ENCODE peak calls at places on chromosomes 7 and 10, in four cellular contexts. V, B, Y and D are unnamed samples.

GRCh38 chr10:12869427-12869826 is 132.1 kb downstream of the CCDC3 start:
- DNase-seq in V (no peak), B (no peak), Y (no peak), D (no peak)

GRCh38 chr10:65128277-65128676 is 1607.1 kb downstream of the REEP3 start:
- DNase-seq in V (no peak), B (no peak), Y (no peak), D (no peak)

GRCh38 chr10:4894335-4894734 is 68.3 kb downstream of the AKR1E2 start:
- DNase-seq in V (no peak), B (no peak), Y (no peak), D (no peak)

GRCh38 chr7:29377718-29378117 is 183.1 kb downstream of the CHN2 start:
- DNase-seq in V (no peak), B (no peak), Y (no peak), D (no peak)

GRCh38 chr10:117759266-117759665 is 216.7 kb downstream of the EMX2 start:
- DNase-seq in V (no peak), B (no peak), Y (no peak), D (no peak)

GRCh38 chr10:35140727-35141126 is 14.1 kb downstream of the CREM start:
- DNase-seq in V (no peak), B (no peak), Y (no peak), D (no peak)

GRCh38 chr10:119268871-119269506 is 61.6 kb downstream of the GRK5 start:
- DNase-seq in V (peak), B (no peak), Y (no peak), D (no peak)

GRCh38 chr7:128799451-128799850 is 7.7 kb downstream of the CCDC136 start:
- DNase-seq in V (no peak), B (no peak), Y (no peak), D (no peak)

GRCh38 chr10:12902135-12902572 is 99.4 kb downstream of the CCDC3 start:
- DNase-seq in V (peak), B (peak), Y (peak), D (peak)

GRCh38 chr10:46198516-46198915 is 88.3 kb upstream of the ANTXRL start:
- DNase-seq in V (no peak), B (no peak), Y (no peak), D (no peak)

GRCh38 chr10:70578371-70578947 is 24.1 kb downstream of the PRF1 start:
- DNase-seq in V (peak), B (peak), Y (no peak), D (no peak)

GRCh38 chr10:50554995-50555568 is 68.7 kb downstream of the SGMS1 start:
- DNase-seq in V (no peak), B (peak), Y (peak), D (no peak)

GRCh38 chr7:78232806-78233205 is 434.2 kb downstream of the PHTF2 start:
- DNase-seq in V (no peak), B (no peak), Y (no peak), D (no peak)

GRCh38 chr7:99244942-99245341 is 27.7 kb upstream of the MYH16 start:
- DNase-seq in V (no peak), B (no peak), Y (no peak), D (no peak)

GRCh38 chr7:2541291-2542010 is 13.9 kb downstream of the BRAT1 start:
- DNase-seq in V (no peak), B (no peak), Y (no peak), D (peak)

GRCh38 chr10:93715345-93715744 is 13.0 kb upstream of the FRA10AC1 start:
- DNase-seq in V (peak), B (no peak), Y (no peak), D (no peak)

GRCh38 chr7:157476654-157477549 is 140.1 kb downstream of the DNAJB6 start:
- DNase-seq in V (no peak), B (no peak), Y (no peak), D (no peak)

GRCh38 chr7:134632937-134633540 is 13.6 kb upstream of the BPGM start:
- DNase-seq in V (no peak), B (peak), Y (no peak), D (peak)

GRCh38 chr7:158031820-158032424 is 555.7 kb downstream of the PTPRN2 start:
- DNase-seq in V (no peak), B (no peak), Y (no peak), D (peak)

GRCh38 chr10:107284187-107284586 is 119.7 kb upstream of the SORCS1 start:
- DNase-seq in V (no peak), B (no peak), Y (no peak), D (no peak)

GRCh38 chr7:29231671-29232267 is 37.2 kb downstream of the CHN2 start:
- DNase-seq in V (no peak), B (no peak), Y (no peak), D (no peak)

GRCh38 chr7:5012985-5013384 is 32.7 kb upstream of the RBAK start:
- DNase-seq in V (no peak), B (no peak), Y (peak), D (no peak)

GRCh38 chr7:124840435-124840834 is 74.8 kb upstream of the GPR37 start:
- DNase-seq in V (no peak), B (peak), Y (no peak), D (peak)

GRCh38 chr10:71217266-71218045 is 5.1 kb downstream of the UNC5B start:
- DNase-seq in V (no peak), B (no peak), Y (peak), D (peak)

GRCh38 chr10:68329506-68329861 is 2.4 kb upstream of the HNRNPH3 start:
- DNase-seq in V (no peak), B (no peak), Y (no peak), D (no peak)

GRCh38 chr10:34814228-34815173 is 595 bp downstream of the PARD3 start:
- DNase-seq in V (no peak), B (peak), Y (peak), D (peak)

GRCh38 chr7:66687186-66687585 is 53.3 kb upstream of the RABGEF1 start:
- DNase-seq in V (no peak), B (peak), Y (no peak), D (no peak)

GRCh38 chr10:96367470-96367869 is 8.7 kb upstream of the OPALIN start:
- DNase-seq in V (no peak), B (no peak), Y (no peak), D (no peak)

GRCh38 chr10:86681047-86681446 is 12.7 kb downstream of the LDB3 start:
- DNase-seq in V (no peak), B (no peak), Y (no peak), D (peak)

GRCh38 chr7:128875523-128875948 is 12.9 kb downstream of the ATP6V1F start:
- DNase-seq in V (no peak), B (no peak), Y (no peak), D (peak)

DNA sequence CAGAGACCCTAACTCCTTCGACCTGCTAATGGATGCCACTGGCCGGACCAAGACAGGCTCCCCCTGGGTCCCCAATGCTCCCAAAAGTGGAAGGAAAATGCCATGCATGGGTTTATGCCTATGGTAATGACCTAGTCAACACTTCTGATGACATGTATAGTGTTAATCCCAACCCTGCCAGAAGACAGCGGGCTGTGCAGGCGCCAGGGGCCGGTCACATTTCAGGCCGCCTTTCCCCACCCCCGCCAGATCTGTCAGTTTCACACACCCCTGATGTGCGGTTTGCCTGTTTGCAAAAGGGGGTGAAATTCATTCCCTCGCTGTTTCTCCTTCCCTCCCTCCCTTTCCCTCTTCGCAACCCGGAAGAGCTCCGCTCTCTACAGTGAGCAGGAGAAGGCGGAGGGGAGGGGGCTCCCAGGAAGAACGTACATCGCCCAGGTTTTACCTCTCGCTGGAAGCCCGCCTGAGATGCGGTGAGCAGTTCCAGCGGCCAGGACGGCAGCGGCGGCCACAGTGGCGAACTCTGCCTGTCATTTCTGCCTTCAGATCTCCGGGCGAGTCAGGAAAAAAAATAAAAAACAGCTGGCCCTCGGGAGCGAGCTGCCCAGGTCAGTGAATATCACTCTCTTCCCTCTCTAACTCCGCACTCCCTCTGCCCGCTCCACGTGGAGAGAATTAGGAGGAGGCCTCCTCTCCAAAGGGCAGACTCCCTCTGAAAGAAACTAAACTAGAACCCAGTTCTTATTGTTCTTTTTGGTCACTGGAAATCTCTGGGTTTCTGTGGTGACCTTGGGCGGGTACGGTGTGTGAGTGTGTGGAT is 9.4 kb upstream of the GATA3 start:
- DNase-seq in V (no peak), B (peak), Y (no peak), D (peak)
- TF ChIP-seq USF1 in V (no peak), B (no peak), Y (no peak), D (no peak)

GRCh38 chr7:35800718-35801391 is at the start of gene SEPTIN7:
- DNase-seq in V (peak), B (peak), Y (peak), D (peak)
- TF ChIP-seq USF1 in V (no peak), B (no peak), Y (no peak), D (peak)

GRCh38 chr7:105321754-105322455 is 66.8 kb downstream of the SRPK2 start:
- DNase-seq in V (no peak), B (no peak), Y (no peak), D (no peak)

GRCh38 chr7:105320896-105321295 is 67.8 kb downstream of the SRPK2 start:
- DNase-seq in V (no peak), B (no peak), Y (no peak), D (no peak)

GRCh38 chr7:105316578-105317375 is 71.9 kb downstream of the SRPK2 start:
- DNase-seq in V (no peak), B (no peak), Y (no peak), D (no peak)

GRCh38 chr7:105323366-105323765 is 65.4 kb downstream of the SRPK2 start:
- DNase-seq in V (no peak), B (no peak), Y (no peak), D (no peak)

GRCh38 chr7:105319578-105319977 is 69.1 kb downstream of the SRPK2 start:
- DNase-seq in V (peak), B (no peak), Y (no peak), D (no peak)
- TF ChIP-seq USF1 in V (no peak), B (no peak), Y (no peak), D (no peak)

DNA sequence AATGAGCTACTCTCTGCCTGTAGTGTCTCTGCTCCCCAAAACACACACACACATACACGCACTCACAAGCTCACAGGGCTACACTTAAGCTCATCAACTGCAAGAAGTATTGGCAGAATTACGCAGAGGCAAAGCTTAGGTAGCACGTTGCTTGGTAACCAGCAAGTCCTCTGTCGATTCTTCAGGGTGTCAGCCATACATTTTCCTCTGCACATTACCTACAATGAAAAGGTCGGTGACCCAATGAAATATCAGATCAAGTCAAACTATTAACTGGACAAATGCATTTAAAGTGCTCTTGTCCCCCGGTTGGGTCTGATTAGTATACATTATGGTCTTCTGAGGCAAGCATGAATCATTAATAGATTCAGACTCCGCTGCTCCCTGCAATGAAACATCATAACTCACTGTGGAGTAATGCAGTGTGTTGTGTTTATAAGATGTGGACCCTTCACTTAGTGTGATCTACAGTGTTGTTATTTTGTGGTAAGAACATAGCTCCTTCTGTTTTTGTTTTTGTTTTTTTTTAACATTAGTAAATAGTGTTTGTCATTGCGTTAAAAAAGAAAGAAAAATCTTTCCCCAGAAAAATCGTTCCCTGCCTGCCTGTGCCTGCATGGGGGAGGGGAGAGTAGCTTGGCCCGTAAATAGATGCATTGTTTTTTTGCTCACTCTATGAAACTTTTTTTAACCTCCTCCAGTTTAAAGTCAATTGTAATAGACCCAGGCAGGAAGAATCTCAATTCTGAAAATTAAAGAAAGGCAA is 325.5 kb downstream of the SFMBT2 start:
- DNase-seq in V (no peak), B (no peak), Y (no peak), D (no peak)
- TF ChIP-seq USF1 in V (no peak), B (no peak), Y (no peak), D (no peak)